ENCODE peak calls at places on chromosome 20, in four cellular contexts. S is tibial artery, N is brain microvascular endothelial cell, T is fibroblast of lung. A is an unnamed sample.

GRCh38 chr20:1083431-1084080 is 34.8 kb upstream of the PSMF1 start:
- DNase-seq in S (no peak), T (peak), N (no peak), A (no peak)

GRCh38 chr20:14700641-14700965 is 363.2 kb upstream of the FLRT3 start:
- DNase-seq in T (peak), N (no peak), S (no peak), A (no peak)

GRCh38 chr20:43977962-43978361 is 63.3 kb downstream of the TOX2 start:
- DNase-seq in S (no peak), T (no peak), N (no peak), A (no peak)

GRCh38 chr20:58286729-58287128 is 22.8 kb upstream of the RAB22A start:
- DNase-seq in S (no peak), N (no peak), T (no peak), A (no peak)

GRCh38 chr20:20946122-20946759 is 159.9 kb downstream of the LINC00237 start:
- DNase-seq in T (no peak), N (no peak), S (no peak), A (no peak)

GRCh38 chr20:62651285-62652021 is 9.2 kb downstream of the SLCO4A1 start:
- DNase-seq in S (peak), T (peak), N (peak), A (no peak)

GRCh38 chr20:58618694-58619540 is 32.2 kb upstream of the STX16 start:
- DNase-seq in N (peak), T (peak), S (peak), A (no peak)

GRCh38 chr20:50649587-50649986 is 41.8 kb downstream of the RIPOR3 start:
- DNase-seq in S (peak), T (no peak), N (no peak), A (no peak)

GRCh38 chr20:50595988-50596693 is 86.0 kb downstream of the PTPN1 start:
- DNase-seq in S (no peak), N (no peak), T (no peak), A (no peak)

GRCh38 chr20:41453006-41453950 is 86.7 kb upstream of the EMILIN3 start:
- DNase-seq in T (no peak), N (no peak), S (no peak), A (no peak)

GRCh38 chr20:32605167-32605656 is 20.1 kb upstream of the NOL4L start:
- DNase-seq in T (peak), S (peak), N (peak), A (no peak)

GRCh38 chr20:50689864-50690263 is 1.5 kb downstream of the RIPOR3 start:
- DNase-seq in S (peak), N (no peak), T (peak), A (no peak)

GRCh38 chr20:48926816-48927215 is 5.3 kb downstream of the ARFGEF2 start:
- DNase-seq in S (no peak), N (no peak), T (no peak), A (no peak)

GRCh38 chr20:48923149-48923718 is 1.7 kb downstream of the ARFGEF2 start:
- DNase-seq in T (no peak), N (no peak), S (no peak), A (no peak)

GRCh38 chr20:48921883-48922867 is 664 bp downstream of the ARFGEF2 start:
- DNase-seq in S (no peak), T (peak), N (no peak), A (no peak)

GRCh38 chr20:48926267-48926666 is 4.8 kb downstream of the ARFGEF2 start:
- DNase-seq in N (no peak), T (no peak), S (no peak), A (no peak)

DNA sequence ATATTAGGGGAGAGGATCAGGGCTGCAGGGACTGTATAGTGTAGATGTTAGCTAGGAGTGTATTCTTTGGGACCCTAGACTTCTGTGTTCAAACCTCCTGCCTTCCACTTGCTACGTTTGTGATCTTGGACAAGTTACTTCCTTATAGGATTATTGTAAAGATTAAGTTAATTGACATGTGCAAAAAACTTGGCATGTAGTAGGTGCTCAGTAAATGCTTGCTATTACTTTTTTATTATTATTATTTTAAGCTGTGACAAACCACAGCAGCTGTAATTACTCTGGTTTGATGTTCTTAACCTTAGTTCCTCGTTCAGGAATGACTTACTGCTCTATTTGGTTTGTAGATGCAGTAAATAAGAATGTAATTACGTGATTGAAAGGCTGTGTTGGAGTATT is 3.2 kb downstream of the ARFGEF2 start:
- DNase-seq in N (no peak), T (no peak), S (no peak), A (no peak)
- H3K4me3 ChIP-seq in N (no peak), T (no peak), S (no peak), A (no peak)

GRCh38 chr20:17630806-17631195 is 51.2 kb downstream of the RRBP1 start:
- DNase-seq in S (no peak), N (no peak), T (no peak), A (no peak)

GRCh38 chr20:17629678-17630089 is 52.4 kb downstream of the RRBP1 start:
- DNase-seq in T (no peak), S (no peak), N (no peak), A (no peak)

GRCh38 chr20:17630151-17630805 is 51.8 kb downstream of the RRBP1 start:
- DNase-seq in T (no peak), S (no peak), N (no peak), A (no peak)

GRCh38 chr20:17633221-17633849 is 48.7 kb downstream of the RRBP1 start:
- DNase-seq in N (no peak), T (no peak), S (no peak), A (no peak)

GRCh38 chr20:17631576-17632319 is 50.3 kb downstream of the RRBP1 start:
- DNase-seq in N (no peak), T (no peak), S (no peak), A (no peak)
- H3K4me3 ChIP-seq in N (no peak), T (no peak), S (no peak), A (no peak)

GRCh38 chr20:37669773-37670236 is 24.0 kb upstream of the CTNNBL1 start:
- DNase-seq in T (no peak), S (no peak), N (no peak), A (no peak)

GRCh38 chr20:37668166-37668565 is 25.7 kb upstream of the CTNNBL1 start:
- DNase-seq in T (no peak), S (no peak), N (no peak), A (no peak)

GRCh38 chr20:37672143-37672542 is 21.7 kb upstream of the CTNNBL1 start:
- DNase-seq in T (no peak), N (no peak), S (no peak), A (no peak)

GRCh38 chr20:37669062-37669772 is 24.6 kb upstream of the CTNNBL1 start:
- DNase-seq in N (no peak), S (no peak), T (no peak), A (no peak)

DNA sequence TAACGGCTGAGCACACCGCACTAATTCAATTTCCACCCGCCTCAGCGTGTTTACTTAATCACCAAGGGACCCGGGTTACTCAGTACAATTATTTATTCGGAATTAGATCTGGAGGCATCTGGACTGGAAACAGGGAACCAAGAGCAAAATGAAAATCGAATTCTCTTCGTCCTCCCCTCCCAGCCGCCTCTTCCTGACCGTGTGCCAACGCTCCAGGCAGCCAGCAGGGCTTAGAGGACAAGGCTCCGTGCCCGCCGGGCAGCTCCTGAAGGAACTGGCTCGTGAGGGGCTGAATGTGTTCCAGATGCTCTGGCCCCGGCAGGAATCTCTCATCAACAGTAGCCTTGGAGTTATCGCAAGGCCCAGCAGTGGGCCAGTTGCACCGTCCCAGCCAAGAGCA is 23.4 kb upstream of the CTNNBL1 start:
- DNase-seq in S (no peak), T (no peak), N (no peak), A (no peak)
- H3K4me3 ChIP-seq in S (peak), T (no peak), N (no peak), A (peak)

GRCh38 chr20:48906221-48906877 is 15.2 kb upstream of the ARFGEF2 start:
- DNase-seq in T (no peak), S (no peak), N (no peak), A (no peak)

GRCh38 chr20:48903705-48904104 is 17.8 kb upstream of the ARFGEF2 start:
- DNase-seq in T (no peak), N (no peak), S (no peak), A (no peak)

GRCh38 chr20:48901326-48901725 is 20.2 kb upstream of the ARFGEF2 start:
- DNase-seq in T (no peak), S (no peak), N (no peak), A (no peak)

GRCh38 chr20:48905322-48905647 is 16.2 kb upstream of the ARFGEF2 start:
- DNase-seq in T (no peak), S (no peak), N (no peak), A (no peak)

GRCh38 chr20:48904566-48905321 is 16.8 kb upstream of the ARFGEF2 start:
- DNase-seq in T (peak), N (peak), S (peak), A (no peak)
- H3K4me3 ChIP-seq in T (no peak), N (no peak), S (no peak), A (no peak)

DNA sequence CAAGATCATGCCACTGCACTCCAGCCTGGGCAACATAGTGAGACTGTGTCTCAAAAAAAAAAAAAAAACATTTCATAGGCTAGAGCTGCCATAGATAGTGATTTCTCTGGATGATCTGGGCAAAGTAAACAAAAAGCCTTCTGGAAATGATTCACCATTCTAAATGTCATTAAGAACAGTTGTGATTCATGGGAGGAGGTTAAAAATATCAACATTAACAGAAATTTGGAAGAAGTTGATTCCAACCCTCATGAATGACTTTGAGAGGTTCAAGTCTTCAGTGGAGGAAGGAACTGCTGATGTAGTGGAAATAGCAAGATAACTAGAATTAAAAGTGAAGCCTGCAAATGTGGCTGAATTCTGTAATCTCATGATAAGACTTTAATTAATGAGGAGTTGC is 26.8 kb upstream of the MMP24 start:
- DNase-seq in N (no peak), S (no peak), T (peak), A (no peak)
- H3K4me3 ChIP-seq in N (no peak), S (no peak), T (no peak), A (no peak)

DNA sequence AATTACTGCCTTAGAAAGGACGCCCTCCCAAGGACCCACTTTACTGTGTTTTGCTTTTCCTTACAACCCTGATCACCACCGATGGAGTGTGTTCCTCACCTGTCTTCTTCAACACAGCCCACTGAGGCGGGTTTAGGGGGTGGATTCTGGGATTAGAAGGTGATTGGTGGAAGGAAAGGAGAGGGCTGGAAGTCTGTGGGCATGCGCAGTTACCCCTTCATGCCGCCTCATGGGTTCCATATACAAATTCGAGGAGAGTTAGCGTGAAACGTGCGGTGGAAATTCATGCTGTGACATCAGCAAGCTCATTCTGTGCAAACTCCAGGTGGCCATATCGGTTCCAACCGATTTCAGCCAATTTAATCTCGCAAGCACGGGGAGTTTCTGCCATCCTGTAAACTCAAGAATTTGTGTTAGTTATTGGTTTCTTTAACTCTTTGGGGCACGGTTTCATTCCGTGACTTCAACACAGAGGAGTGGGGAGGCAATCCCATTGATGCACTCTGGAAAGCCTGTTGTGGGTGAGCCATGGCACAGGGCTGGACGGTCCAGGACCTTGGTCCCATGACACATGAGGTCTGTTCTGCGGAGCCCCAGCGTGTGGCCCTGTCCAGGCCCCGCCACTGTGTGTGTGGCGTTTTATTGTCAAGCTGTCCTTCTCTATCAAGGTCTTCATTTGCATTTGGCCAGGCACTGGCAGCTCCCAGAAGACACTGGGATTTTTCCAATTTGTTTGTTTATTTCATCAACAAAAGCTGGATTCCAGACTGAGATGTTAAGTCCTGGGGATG is 482.7 kb upstream of the SULF2 start:
- DNase-seq in S (no peak), T (no peak), N (no peak), A (no peak)
- H3K4me3 ChIP-seq in S (no peak), T (no peak), N (no peak), A (no peak)